ENCODE peak calls at places on chromosomes 2 and 18, in six cellular contexts. B is lung microvascular endothelial cell; K is astrocyte of the spinal cord; F is cardiac muscle cell; P is stimulated activated CD8-positive, alpha-beta memory T cell treated with anti-CD3 and anti-CD28 coated beads, Interleukin-12 subunit alpha, Interleukin-12 subunit beta, amount 100 ng/mL, for 1 hour; H is non-pigmented ciliary epithelial cell. Y is an unnamed sample.

GRCh38 chr18:10930078-10930477 is 219.3 kb downstream of the PIEZO2 start:
- DNase-seq in B (no peak), K (no peak), F (no peak), P (no peak), H (no peak), Y (no peak)

GRCh38 chr2:68796306-68796905 is 61.8 kb downstream of the ARHGAP25 start:
- DNase-seq in B (peak; percentile 44), K (no peak), F (peak; percentile 10), P (no peak), H (no peak), Y (no peak)

GRCh38 chr2:2324565-2325101 is 6.4 kb downstream of the MYT1L start:
- DNase-seq in B (no peak), K (no peak), F (no peak), P (no peak), H (no peak), Y (no peak)

GRCh38 chr2:235868224-235868623 is 300.0 kb downstream of the GBX2 start:
- DNase-seq in B (no peak), K (no peak), F (peak; percentile 83), P (no peak), H (no peak), Y (no peak)

GRCh38 chr18:36402765-36403396 is 105.4 kb downstream of the FHOD3 start:
- DNase-seq in B (no peak), K (peak; percentile 77), F (peak; percentile 94), P (no peak), H (peak; percentile 42), Y (no peak)

GRCh38 chr18:74819433-74820059 is 221.9 kb downstream of the ZNF407 start:
- DNase-seq in B (no peak), K (no peak), F (no peak), P (no peak), H (no peak), Y (no peak)

GRCh38 chr18:51621103-51621969 is 423.9 kb upstream of the MEX3C start:
- DNase-seq in B (peak; percentile 11), K (peak; percentile 55), F (peak; percentile 86), P (no peak), H (no peak), Y (no peak)

GRCh38 chr18:69002233-69002632 is 204.4 kb downstream of the CCDC102B start:
- DNase-seq in B (no peak), K (no peak), F (no peak), P (no peak), H (no peak), Y (no peak)

GRCh38 chr2:239781461-239781860 is 243.7 kb downstream of the NDUFA10 start:
- DNase-seq in B (no peak), K (no peak), F (no peak), P (no peak), H (no peak), Y (peak; percentile 58)

GRCh38 chr2:62672601-62673000 is 32.9 kb upstream of the EHBP1 start:
- DNase-seq in B (peak; percentile 2), K (peak; percentile 60), F (peak; percentile 90), P (no peak), H (peak; percentile 63), Y (no peak)

GRCh38 chr18:62749389-62749788 is 34.0 kb downstream of the PHLPP1 start:
- DNase-seq in B (no peak), K (no peak), F (no peak), P (no peak), H (no peak), Y (no peak)

GRCh38 chr18:46273861-46274260 is 169.7 kb downstream of the HAUS1 start:
- DNase-seq in B (no peak), K (no peak), F (no peak), P (no peak), H (no peak), Y (no peak)

GRCh38 chr2:201904529-201905420 is 98.4 kb downstream of the CDK15 start:
- DNase-seq in B (no peak), K (no peak), F (no peak), P (no peak), H (no peak), Y (no peak)

GRCh38 chr2:7620255-7620654 is 703.0 kb downstream of the RNF144A start:
- DNase-seq in B (no peak), K (no peak), F (no peak), P (no peak), H (no peak), Y (no peak)

GRCh38 chr2:239602290-239603282 is 201.8 kb upstream of the HDAC4 start:
- DNase-seq in B (no peak), K (no peak), F (no peak), P (no peak), H (no peak), Y (peak; percentile 59)

GRCh38 chr18:8034674-8035073 is 467.6 kb downstream of the PTPRM start:
- DNase-seq in B (peak; percentile 6), K (no peak), F (no peak), P (no peak), H (no peak), Y (no peak)

GRCh38 chr2:96111823-96112500 is 4.4 kb downstream of the ADRA2B start:
- DNase-seq in B (no peak), K (no peak), F (no peak), P (no peak), H (no peak), Y (peak; percentile 82)

GRCh38 chr2:104872034-104872865 is 18.3 kb downstream of the POU3F3 start:
- DNase-seq in B (no peak), K (peak; percentile 41), F (no peak), P (no peak), H (no peak), Y (no peak)

GRCh38 chr2:107529146-107529545 is 297.5 kb upstream of the RGPD4 start:
- DNase-seq in B (no peak), K (no peak), F (peak; percentile 53), P (no peak), H (no peak), Y (no peak)

GRCh38 chr2:66854304-66854703 is 419.4 kb downstream of the MEIS1 start:
- DNase-seq in B (no peak), K (no peak), F (no peak), P (no peak), H (peak; percentile 38), Y (no peak)

GRCh38 chr18:5284808-5285207 is 10.7 kb downstream of the ZBTB14 start:
- DNase-seq in B (no peak), K (no peak), F (peak; percentile 50), P (no peak), H (no peak), Y (no peak)

GRCh38 chr2:70367722-70368323 is 66.0 kb upstream of the FAM136A start:
- DNase-seq in B (peak; percentile 38), K (peak; percentile 22), F (peak; percentile 63), P (no peak), H (no peak), Y (no peak)

GRCh38 chr2:179936654-179937053 is 70.4 kb downstream of the CWC22 start:
- DNase-seq in B (peak; percentile 12), K (no peak), F (peak; percentile 14), P (no peak), H (no peak), Y (no peak)

GRCh38 chr18:35456181-35456850 is 41.4 kb downstream of the INO80C start:
- DNase-seq in B (peak; percentile 79), K (peak; percentile 71), F (peak; percentile 42), P (no peak), H (no peak), Y (no peak)

GRCh38 chr2:1140389-1141003 is 189.8 kb downstream of the SNTG2 start:
- DNase-seq in B (no peak), K (no peak), F (peak; percentile 3), P (no peak), H (no peak), Y (no peak)

GRCh38 chr2:231041061-231041689 is 3.9 kb downstream of the C2orf72 start:
- DNase-seq in B (peak; percentile 27), K (no peak), F (no peak), P (no peak), H (no peak), Y (no peak)

GRCh38 chr2:25365241-25365640 is 23.5 kb upstream of the DNMT3A start:
- DNase-seq in B (no peak), K (no peak), F (no peak), P (no peak), H (no peak), Y (peak; percentile 26)

GRCh38 chr18:63476666-63477065 is at the start of gene SERPINB5:
- DNase-seq in B (no peak), K (no peak), F (no peak), P (no peak), H (no peak), Y (no peak)

Y was measured in chondrocyte.